ENCODE peak calls at places on chromosomes 13 and 19, in four cellular contexts. W, Z, T and S are unnamed samples.

GRCh38 chr13:46386996-46387851 is at the start of gene RUBCNL:
- DNase-seq in W (no peak), T (no peak), Z (peak), S (no peak)

GRCh38 chr13:110067355-110068175 is 239.4 kb downstream of the COL4A1 start:
- DNase-seq in Z (no peak), W (no peak), T (no peak), S (no peak)

GRCh38 chr13:22278336-22278929 is 607.6 kb downstream of the FGF9 start:
- DNase-seq in W (no peak), T (no peak), Z (no peak), S (no peak)

GRCh38 chr13:73060251-73061160 is 1.7 kb downstream of the KLF5 start:
- DNase-seq in T (no peak), Z (peak), W (no peak), S (no peak)

GRCh38 chr19:6521718-6522646 is 8.8 kb upstream of the TNFSF9 start:
- DNase-seq in T (no peak), Z (no peak), W (no peak), S (no peak)

GRCh38 chr19:35220315-35220921 is 8.1 kb downstream of the FAM187B start:
- DNase-seq in W (no peak), Z (no peak), T (no peak), S (no peak)

GRCh38 chr13:50915562-50915961 is 6.0 kb downstream of the RNASEH2B start:
- DNase-seq in T (no peak), Z (no peak), W (no peak), S (no peak)

GRCh38 chr13:113759525-113760137 is 605 bp downstream of the TMEM255B start:
- DNase-seq in Z (peak), T (peak), W (no peak), S (peak)

GRCh38 chr19:7739801-7740659 is 7.3 kb downstream of the CD209 start:
- DNase-seq in Z (no peak), T (no peak), W (no peak), S (no peak)

GRCh38 chr19:39518975-39519374 is 4.0 kb downstream of the SELENOV start:
- DNase-seq in Z (no peak), T (no peak), W (no peak), S (no peak)

GRCh38 chr19:38634757-38635482 is 12.5 kb upstream of the ACTN4 start:
- DNase-seq in T (peak), Z (peak), W (peak), S (peak)

GRCh38 chr19:51338563-51339312 is 3.2 kb downstream of the VSIG10L start:
- DNase-seq in W (peak), Z (peak), T (peak), S (peak)

GRCh38 chr19:18672044-18672451 is 11.4 kb upstream of the CRTC1 start:
- DNase-seq in Z (peak), W (no peak), T (peak), S (no peak)

GRCh38 chr19:3669134-3669436 is 31.2 kb downstream of the PIP5K1C start:
- DNase-seq in Z (no peak), W (no peak), T (no peak), S (no peak)

GRCh38 chr13:73106513-73107214 is 47.9 kb downstream of the KLF5 start:
- DNase-seq in Z (no peak), W (no peak), T (no peak), S (no peak)

GRCh38 chr13:43273362-43273761 is 250.0 kb downstream of the DNAJC15 start:
- DNase-seq in W (no peak), T (no peak), Z (no peak), S (no peak)